ENCODE peak calls at places on chromosome 11, in four cellular contexts. One of them, this sample, is unnamed.
A peak's percentile ranks its signal among the peaks of the same experiment; 100 is the strongest.

GRCh38 chr11:11973361-11973800 is 35.0 kb downstream of the DKK3 start:
- DNase-seq in uterus: peak; percentile 64
- DNase-seq in adipocyte: peak; percentile 76
- DNase-seq in bronchial epithelial cell: no peak
- DNase-seq in this sample: peak; percentile 73

GRCh38 chr11:65489061-65489705 is 9.7 kb upstream of the MALAT1 start:
- DNase-seq in uterus: peak; percentile 75
- DNase-seq in adipocyte: peak; percentile 86
- DNase-seq in bronchial epithelial cell: no peak
- DNase-seq in this sample: peak; percentile 87

GRCh38 chr11:28228196-28228595 is 120.0 kb downstream of the METTL15 start:
- DNase-seq in uterus: no peak
- DNase-seq in adipocyte: peak; percentile 40
- DNase-seq in bronchial epithelial cell: peak; percentile 31
- DNase-seq in this sample: peak; percentile 46

GRCh38 chr11:66743271-66743968 is 14.4 kb upstream of the SPTBN2 start:
- DNase-seq in uterus: no peak
- DNase-seq in adipocyte: no peak
- DNase-seq in bronchial epithelial cell: peak; percentile 98
- DNase-seq in this sample: no peak

GRCh38 chr11:62054484-62055121 is 69.2 kb upstream of the INCENP start:
- DNase-seq in uterus: peak; percentile 27
- DNase-seq in adipocyte: peak; percentile 27
- DNase-seq in bronchial epithelial cell: peak; percentile 78
- DNase-seq in this sample: peak; percentile 56

GRCh38 chr11:61919113-61919840 is 1.9 kb upstream of the RAB3IL1 start:
- DNase-seq in uterus: no peak
- DNase-seq in adipocyte: no peak
- DNase-seq in bronchial epithelial cell: no peak
- DNase-seq in this sample: no peak

GRCh38 chr11:68399916-68400315 is 60.6 kb upstream of the PPP6R3 start:
- DNase-seq in uterus: no peak
- DNase-seq in adipocyte: no peak
- DNase-seq in bronchial epithelial cell: no peak
- DNase-seq in this sample: no peak

GRCh38 chr11:69121021-69121420 is 34.7 kb upstream of the SMIM38 start:
- DNase-seq in uterus: no peak
- DNase-seq in adipocyte: no peak
- DNase-seq in bronchial epithelial cell: peak; percentile 68
- DNase-seq in this sample: no peak

DNA sequence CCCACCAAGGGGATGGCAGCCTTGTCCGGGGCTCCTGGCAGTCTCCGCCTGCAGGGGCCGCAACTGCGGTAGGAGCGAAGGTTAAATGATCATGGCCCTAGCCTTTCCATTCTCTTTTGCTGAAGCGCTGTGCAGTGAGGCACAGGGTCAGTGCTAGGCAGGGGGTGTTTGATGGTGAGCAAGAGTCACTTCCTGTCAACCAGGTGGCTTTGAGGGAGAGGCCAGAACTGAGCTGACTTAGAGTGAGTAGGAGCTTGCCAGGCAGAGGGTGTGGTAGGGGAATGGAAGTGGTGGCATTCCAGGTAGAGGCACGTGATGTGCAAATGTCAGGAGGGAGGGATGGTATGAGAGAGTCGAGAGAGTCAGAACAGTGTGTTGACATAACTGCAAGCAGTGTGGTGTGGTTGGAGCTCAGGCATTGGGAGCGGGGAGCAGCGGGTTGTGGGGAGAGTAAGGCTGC is 33.1 kb downstream of the AMPD3 start:
- DNase-seq in uterus: no peak
- DNase-seq in adipocyte: no peak
- DNase-seq in bronchial epithelial cell: peak; percentile 97
- DNase-seq in this sample: no peak
- H3K4me3 ChIP-seq in uterus: no peak overlapping the region
- H3K4me3 ChIP-seq in adipocyte: no peak overlapping the region
- H3K4me3 ChIP-seq in bronchial epithelial cell: no peak overlapping the region
- H3K4me3 ChIP-seq in this sample: no peak overlapping the region

GRCh38 chr11:79018371-79018849 is 422.4 kb downstream of the TENM4 start:
- DNase-seq in uterus: peak; percentile 72
- DNase-seq in adipocyte: peak; percentile 71
- DNase-seq in bronchial epithelial cell: peak; percentile 65
- DNase-seq in this sample: peak; percentile 91
- H3K4me3 ChIP-seq in uterus: no peak overlapping the region
- H3K4me3 ChIP-seq in adipocyte: no peak overlapping the region
- H3K4me3 ChIP-seq in bronchial epithelial cell: no peak overlapping the region
- H3K4me3 ChIP-seq in this sample: no peak overlapping the region

GRCh38 chr11:132047167-132047566 is 676.8 kb downstream of the NTM start:
- DNase-seq in uterus: no peak
- DNase-seq in adipocyte: peak; percentile 40
- DNase-seq in bronchial epithelial cell: no peak
- DNase-seq in this sample: no peak
- H3K4me3 ChIP-seq in uterus: no peak overlapping the region
- H3K4me3 ChIP-seq in adipocyte: no peak overlapping the region
- H3K4me3 ChIP-seq in bronchial epithelial cell: no peak overlapping the region
- H3K4me3 ChIP-seq in this sample: no peak overlapping the region

GRCh38 chr11:134253189-134253993 is at the start of the genes ACAD8 and THYN1:
- DNase-seq in uterus: peak; percentile 97
- DNase-seq in adipocyte: peak; percentile 99
- DNase-seq in bronchial epithelial cell: peak; percentile 90
- DNase-seq in this sample: peak; percentile 97
- H3K4me3 ChIP-seq in uterus: peak within 1 kb of the TSS; percentile 85
- H3K4me3 ChIP-seq in adipocyte: peak within 1 kb of the TSS; percentile 97
- H3K4me3 ChIP-seq in bronchial epithelial cell: peak within 1 kb of the TSS; percentile 70
- H3K4me3 ChIP-seq in this sample: peak within 1 kb of the TSS; percentile 82

DNA sequence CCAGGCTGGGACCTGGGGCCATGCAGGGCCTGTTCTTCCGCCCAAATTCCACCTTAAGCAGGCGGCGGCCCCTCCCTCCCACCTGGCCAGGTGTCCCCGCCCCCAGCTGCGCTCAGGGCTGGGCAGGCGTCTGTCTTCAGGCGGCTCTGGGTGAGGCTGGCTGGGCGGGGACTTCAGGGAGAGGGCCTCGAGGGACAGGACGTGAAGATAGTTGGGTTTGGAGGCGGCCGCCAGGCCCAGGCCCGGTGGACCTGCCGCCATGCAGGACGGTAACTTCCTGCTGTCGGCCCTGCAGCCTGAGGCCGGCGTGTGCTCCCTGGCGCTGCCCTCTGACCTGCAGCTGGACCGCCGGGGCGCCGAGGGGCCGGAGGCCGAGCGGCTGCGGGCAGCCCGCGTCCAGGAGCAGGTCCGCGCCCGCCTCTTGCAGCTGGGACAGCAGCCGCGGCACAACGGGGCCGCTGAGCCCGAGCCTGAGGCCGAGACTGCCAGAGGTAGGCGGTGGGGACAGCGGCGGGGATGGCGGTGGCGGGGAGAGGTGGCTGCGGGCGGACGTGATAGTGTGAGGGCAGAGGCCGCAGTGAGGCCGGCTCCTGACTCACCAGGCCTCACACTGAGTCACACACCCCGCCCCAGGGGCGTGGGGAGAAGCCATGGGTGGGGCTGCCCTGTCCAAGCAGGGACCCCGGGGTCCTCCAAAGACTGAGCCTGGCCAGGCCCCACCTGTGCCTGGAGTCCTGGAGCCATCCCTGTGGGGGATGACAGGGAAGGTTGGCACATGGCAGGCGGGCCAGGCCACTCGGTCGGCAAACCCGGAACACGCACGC is at the start of gene PKP3:
- DNase-seq in uterus: no peak
- DNase-seq in adipocyte: no peak
- DNase-seq in bronchial epithelial cell: peak; percentile 92
- DNase-seq in this sample: peak; percentile 36
- H3K4me3 ChIP-seq in uterus: no peak within 1 kb of the TSS
- H3K4me3 ChIP-seq in adipocyte: peak within 1 kb of the TSS; percentile 37
- H3K4me3 ChIP-seq in bronchial epithelial cell: peak within 1 kb of the TSS; percentile 76
- H3K4me3 ChIP-seq in this sample: no peak within 1 kb of the TSS

GRCh38 chr11:120501440-120501839 is 10.1 kb upstream of the GRIK4 start:
- DNase-seq in uterus: no peak
- DNase-seq in adipocyte: no peak
- DNase-seq in bronchial epithelial cell: no peak
- DNase-seq in this sample: no peak

GRCh38 chr11:120499859-120500258 is 11.7 kb upstream of the GRIK4 start:
- DNase-seq in uterus: no peak
- DNase-seq in adipocyte: no peak
- DNase-seq in bronchial epithelial cell: no peak
- DNase-seq in this sample: no peak

GRCh38 chr11:120500414-120500936 is 11.1 kb upstream of the GRIK4 start:
- DNase-seq in uterus: no peak
- DNase-seq in adipocyte: no peak
- DNase-seq in bronchial epithelial cell: no peak
- DNase-seq in this sample: no peak

GRCh38 chr11:120499088-120499487 is 12.5 kb upstream of the GRIK4 start:
- DNase-seq in uterus: no peak
- DNase-seq in adipocyte: no peak
- DNase-seq in bronchial epithelial cell: no peak
- DNase-seq in this sample: no peak

GRCh38 chr11:120501976-120502755 is 9.4 kb upstream of the GRIK4 start:
- DNase-seq in uterus: no peak
- DNase-seq in adipocyte: no peak
- DNase-seq in bronchial epithelial cell: no peak
- DNase-seq in this sample: no peak
- H3K4me3 ChIP-seq in uterus: no peak overlapping the region
- H3K4me3 ChIP-seq in adipocyte: no peak overlapping the region
- H3K4me3 ChIP-seq in bronchial epithelial cell: no peak overlapping the region
- H3K4me3 ChIP-seq in this sample: no peak overlapping the region